ENCODE peak calls at places on chromosomes 6 and 20, in four cellular contexts. One of them, this sample, is unnamed.
A peak's percentile ranks its signal among the peaks of the same experiment; 100 is the strongest.

GRCh38 chr6:21438237-21438985 is 155.1 kb upstream of the SOX4 start:
- DNase-seq in GM12878: peak; percentile 97
- DNase-seq in H1: no peak
- DNase-seq in SK-N-SH: no peak
- DNase-seq in this sample: peak; percentile 55

GRCh38 chr20:22921595-22922421 is 113.3 kb upstream of the SSTR4 start:
- DNase-seq in GM12878: no peak
- DNase-seq in H1: no peak
- DNase-seq in SK-N-SH: no peak
- DNase-seq in this sample: peak; percentile 64

GRCh38 chr6:131923356-131923755 is 27.8 kb downstream of the CCN2 start:
- DNase-seq in GM12878: no peak
- DNase-seq in SK-N-SH: peak; percentile 37
- DNase-seq in H1: no peak
- DNase-seq in this sample: peak; percentile 56

GRCh38 chr6:26388441-26388840 is 5.5 kb downstream of the BTN2A2 start:
- DNase-seq in GM12878: no peak
- DNase-seq in H1: no peak
- DNase-seq in SK-N-SH: no peak
- DNase-seq in this sample: no peak

GRCh38 chr6:41371461-41371991 is 36.1 kb downstream of the NCR2 start:
- DNase-seq in GM12878: no peak
- DNase-seq in H1: no peak
- DNase-seq in SK-N-SH: peak; percentile 66
- DNase-seq in this sample: no peak

GRCh38 chr6:146357578-146358340 is 185.9 kb upstream of the RAB32 start:
- DNase-seq in H1: no peak
- DNase-seq in GM12878: peak; percentile 13
- DNase-seq in SK-N-SH: no peak
- DNase-seq in this sample: no peak

GRCh38 chr6:168895102-168895812 is 358.4 kb downstream of the THBS2 start:
- DNase-seq in SK-N-SH: peak; percentile 88
- DNase-seq in H1: no peak
- DNase-seq in GM12878: peak; percentile 5
- DNase-seq in this sample: peak; percentile 51

GRCh38 chr20:22560817-22561216 is 23.6 kb downstream of the FOXA2 start:
- DNase-seq in GM12878: no peak
- DNase-seq in H1: no peak
- DNase-seq in SK-N-SH: no peak
- DNase-seq in this sample: no peak

GRCh38 chr20:7195704-7196103 is 428.2 kb downstream of the BMP2 start:
- DNase-seq in H1: no peak
- DNase-seq in GM12878: no peak
- DNase-seq in SK-N-SH: no peak
- DNase-seq in this sample: no peak

GRCh38 chr6:56381852-56382251 is 134.5 kb upstream of the COL21A1 start:
- DNase-seq in H1: no peak
- DNase-seq in SK-N-SH: no peak
- DNase-seq in GM12878: peak; percentile 7
- DNase-seq in this sample: no peak

GRCh38 chr20:55461519-55461918 is 543.8 kb downstream of the CBLN4 start:
- DNase-seq in H1: no peak
- DNase-seq in GM12878: no peak
- DNase-seq in SK-N-SH: no peak
- DNase-seq in this sample: no peak

DNA sequence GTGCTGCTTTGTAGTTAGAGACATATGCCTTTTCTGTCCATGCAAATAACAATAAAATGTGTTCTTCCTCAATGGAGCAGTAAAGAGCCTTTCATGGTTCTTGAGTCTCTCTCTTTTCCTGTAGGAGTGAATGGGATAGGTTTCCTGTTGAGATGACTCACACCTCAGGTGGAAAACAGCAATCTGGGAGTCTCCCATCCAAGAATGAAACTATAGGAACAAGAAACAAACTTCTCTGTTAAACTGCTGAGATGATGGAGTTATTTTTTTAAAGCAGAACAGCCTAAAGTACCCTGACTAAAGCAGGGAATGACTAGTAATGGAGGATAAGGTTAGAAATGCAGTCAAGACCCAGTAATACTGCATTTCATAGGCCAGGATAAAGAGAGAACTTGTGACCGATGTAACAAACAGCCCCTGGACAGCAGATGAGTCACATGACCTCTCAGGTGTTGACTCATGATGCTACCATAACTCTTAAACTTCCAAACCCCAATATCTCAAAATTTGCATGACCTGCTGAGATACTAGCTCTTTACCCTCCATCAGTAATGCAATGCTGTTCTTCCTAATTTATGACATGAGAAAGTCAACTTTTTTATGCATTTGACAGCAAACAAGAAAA is 548.9 kb downstream of the CBLN4 start:
- DNase-seq in H1: no peak
- DNase-seq in SK-N-SH: no peak
- DNase-seq in GM12878: no peak
- DNase-seq in this sample: no peak
- TF ChIP-seq GABPA in H1: no peak
- TF ChIP-seq GABPA in SK-N-SH: no peak
- TF ChIP-seq GABPA in GM12878: no peak
- TF ChIP-seq GABPA in this sample: no peak

GRCh38 chr6:154301086-154301625 is 55.4 kb downstream of the IPCEF1 start:
- DNase-seq in H1: no peak
- DNase-seq in GM12878: no peak
- DNase-seq in SK-N-SH: no peak
- DNase-seq in this sample: no peak
- TF ChIP-seq GABPA in H1: no peak
- TF ChIP-seq GABPA in GM12878: no peak
- TF ChIP-seq GABPA in SK-N-SH: no peak
- TF ChIP-seq GABPA in this sample: no peak

DNA sequence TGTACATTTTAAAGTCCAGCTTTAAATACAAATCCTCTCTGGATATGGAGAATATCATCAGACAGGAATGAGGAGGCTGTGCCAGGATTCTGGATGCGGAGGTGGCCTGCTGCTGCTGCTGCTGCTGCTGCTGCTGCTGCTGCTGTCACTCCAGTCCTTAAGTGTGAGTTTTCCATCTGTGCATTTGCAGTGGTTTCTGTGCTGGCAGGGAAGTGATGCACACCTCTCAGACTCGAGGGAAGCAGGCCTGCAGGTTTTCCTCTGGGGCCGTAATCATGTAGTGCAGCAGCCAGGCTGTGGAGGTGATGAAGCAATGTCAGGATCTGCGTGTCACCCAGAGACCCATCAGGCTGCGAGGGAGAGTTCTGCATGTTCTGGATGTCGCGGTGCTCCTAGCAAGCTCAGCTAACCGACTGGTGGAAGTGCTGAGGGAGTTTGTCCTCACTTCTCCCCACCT is 32.0 kb downstream of the CFAP61 start:
- DNase-seq in H1: no peak
- DNase-seq in SK-N-SH: no peak
- DNase-seq in GM12878: no peak
- DNase-seq in this sample: no peak
- TF ChIP-seq GABPA in H1: no peak
- TF ChIP-seq GABPA in SK-N-SH: no peak
- TF ChIP-seq GABPA in GM12878: no peak
- TF ChIP-seq GABPA in this sample: no peak

GRCh38 chr20:59434950-59435349 is 134.5 kb downstream of the EDN3 start:
- DNase-seq in GM12878: no peak
- DNase-seq in SK-N-SH: no peak
- DNase-seq in H1: no peak
- DNase-seq in this sample: no peak
- TF ChIP-seq GABPA in GM12878: no peak
- TF ChIP-seq GABPA in SK-N-SH: no peak
- TF ChIP-seq GABPA in H1: no peak
- TF ChIP-seq GABPA in this sample: no peak

GRCh38 chr20:1242530-1242929 is 16.7 kb downstream of the RAD21L1 start:
- DNase-seq in H1: no peak
- DNase-seq in GM12878: no peak
- DNase-seq in SK-N-SH: no peak
- DNase-seq in this sample: no peak
- TF ChIP-seq GABPA in H1: no peak
- TF ChIP-seq GABPA in GM12878: no peak
- TF ChIP-seq GABPA in SK-N-SH: no peak
- TF ChIP-seq GABPA in this sample: no peak

GRCh38 chr6:50030777-50031562 is 9.2 kb upstream of the DEFB110 start:
- DNase-seq in GM12878: no peak
- DNase-seq in H1: peak; percentile 38
- DNase-seq in SK-N-SH: peak; percentile 34
- DNase-seq in this sample: no peak
- TF ChIP-seq GABPA in GM12878: no peak
- TF ChIP-seq GABPA in H1: no peak
- TF ChIP-seq GABPA in SK-N-SH: no peak
- TF ChIP-seq GABPA in this sample: no peak

GRCh38 chr20:63957004-63957689 is 931 bp upstream of the UCKL1 start:
- DNase-seq in H1: peak; percentile 73
- DNase-seq in GM12878: no peak
- DNase-seq in SK-N-SH: peak; percentile 94
- DNase-seq in this sample: peak; percentile 78
- TF ChIP-seq GABPA in H1: no peak
- TF ChIP-seq GABPA in GM12878: no peak
- TF ChIP-seq GABPA in SK-N-SH: no peak
- TF ChIP-seq GABPA in this sample: no peak